ENCODE peak calls at places on chromosomes 5 and 9, in four cellular contexts. K is osteocyte, R is WTC11, U is ascending aorta. H is an unnamed sample.

GRCh38 chr9:16314476-16314875 is 556.0 kb downstream of the BNC2 start:
- DNase-seq in K (no peak), R (no peak), U (no peak), H (no peak)

GRCh38 chr5:96565843-96566242 is 96.3 kb upstream of the CAST start:
- DNase-seq in K (no peak), R (no peak), U (no peak), H (peak)

GRCh38 chr5:98816574-98817222 is 43.2 kb downstream of the RGMB start:
- DNase-seq in K (no peak), R (no peak), U (no peak), H (no peak)

GRCh38 chr5:180802325-180803180 is at the start of gene MGAT1:
- DNase-seq in K (peak), R (peak), U (peak), H (peak)

GRCh38 chr5:175681045-175681974 is 23.4 kb downstream of the HRH2 start:
- DNase-seq in K (no peak), R (no peak), U (no peak), H (no peak)

GRCh38 chr5:50710838-50711237 is 44.4 kb downstream of the PARP8 start:
- DNase-seq in K (no peak), R (no peak), U (no peak), H (no peak)

GRCh38 chr5:885529-885928 is 7.1 kb downstream of the BRD9 start:
- DNase-seq in K (no peak), R (no peak), U (no peak), H (no peak)

GRCh38 chr5:140953234-140953633 is 13.0 kb upstream of the PCDHAC2 start:
- DNase-seq in K (no peak), R (no peak), U (no peak), H (no peak)

GRCh38 chr5:141182248-141182647 is at the start of gene PCDHB16:
- DNase-seq in K (no peak), R (peak), U (no peak), H (no peak)

GRCh38 chr5:143877196-143877595 is 65.2 kb downstream of the HMHB1 start:
- DNase-seq in K (no peak), R (no peak), U (no peak), H (no peak)
- TF ChIP-seq CTCF in K (no peak), R (no peak), U (no peak), H (no peak)

GRCh38 chr5:10133830-10134229 is 115.9 kb downstream of the ATPSCKMT start:
- DNase-seq in K (no peak), R (no peak), U (no peak), H (no peak)
- TF ChIP-seq CTCF in K (peak), R (no peak), U (no peak), H (no peak)

GRCh38 chr9:133066181-133066983 is 4.6 kb downstream of the CEL start:
- DNase-seq in K (no peak), R (no peak), U (no peak), H (no peak)

GRCh38 chr9:133064241-133065069 is 2.7 kb downstream of the CEL start:
- DNase-seq in K (no peak), R (no peak), U (no peak), H (no peak)

GRCh38 chr9:133063159-133063499 is 1.3 kb downstream of the CEL start:
- DNase-seq in K (no peak), R (no peak), U (no peak), H (no peak)

GRCh38 chr9:133065070-133065388 is 3.2 kb downstream of the CEL start:
- DNase-seq in K (no peak), R (no peak), U (no peak), H (no peak)

GRCh38 chr9:133063500-133064231 is 1.9 kb downstream of the CEL start:
- DNase-seq in K (no peak), R (no peak), U (no peak), H (no peak)
- TF ChIP-seq CTCF in K (no peak), R (no peak), U (no peak), H (no peak)

GRCh38 chr5:63398346-63398745 is 563.9 kb downstream of the HTR1A start:
- DNase-seq in K (no peak), R (peak), U (no peak), H (no peak)

GRCh38 chr5:63400079-63400478 is 562.2 kb downstream of the HTR1A start:
- DNase-seq in K (no peak), R (no peak), U (no peak), H (no peak)

GRCh38 chr5:63401434-63402046 is 560.7 kb downstream of the HTR1A start:
- DNase-seq in K (no peak), R (peak), U (no peak), H (no peak)
- TF ChIP-seq CTCF in K (peak), R (peak), U (no peak), H (peak)

GRCh38 chr5:33470544-33470943 is 29.8 kb downstream of the TARS1 start:
- DNase-seq in K (no peak), R (no peak), U (no peak), H (peak)
- TF ChIP-seq CTCF in K (peak), R (no peak), U (no peak), H (peak)

GRCh38 chr5:173989432-173990082 is 587 bp downstream of the C5orf47 start:
- DNase-seq in K (no peak), R (no peak), U (no peak), H (no peak)

GRCh38 chr5:173981362-173981761 is 7.6 kb upstream of the C5orf47 start:
- DNase-seq in K (no peak), R (no peak), U (no peak), H (no peak)

GRCh38 chr5:173988554-173989431 is at the start of gene C5orf47:
- DNase-seq in K (no peak), R (no peak), U (no peak), H (no peak)

GRCh38 chr5:173984218-173984617 is 4.8 kb upstream of the C5orf47 start:
- DNase-seq in K (no peak), R (no peak), U (no peak), H (no peak)
- TF ChIP-seq CTCF in K (peak), R (peak), U (no peak), H (peak)